ENCODE peak calls at places on chromosomes 5 and 9, in four cellular contexts. P, Z, Q and C are unnamed samples. For H3K36me3 and H3K27me3, the result is how much of the 10 kb centered on the place peaks cover.

GRCh38 chr5:53479656-53480473 is 564 bp upstream of the FST start:
- DNase-seq in P (peak), Z (no peak), Q (peak), C (peak)

GRCh38 chr5:137119321-137119720 is 379.8 kb downstream of the SPOCK1 start:
- DNase-seq in P (no peak), Z (no peak), Q (no peak), C (no peak)

GRCh38 chr5:61228229-61228628 is 66.0 kb upstream of the SMIM15 start:
- DNase-seq in P (no peak), Z (no peak), Q (no peak), C (no peak)

GRCh38 chr5:56305551-56305950 is 72.4 kb upstream of the ANKRD55 start:
- DNase-seq in P (no peak), Z (no peak), Q (no peak), C (no peak)

GRCh38 chr5:33297760-33298216 is 143.0 kb upstream of the TARS1 start:
- DNase-seq in P (no peak), Z (no peak), Q (no peak), C (no peak)

GRCh38 chr9:133529457-133529856 is 4.7 kb upstream of the MYMK start:
- DNase-seq in P (no peak), Z (no peak), Q (no peak), C (no peak)

GRCh38 chr9:126965541-126966428 is 51.2 kb downstream of the RALGPS1 start:
- DNase-seq in P (peak), Z (no peak), Q (peak), C (peak)

GRCh38 chr9:38229123-38229829 is 160.2 kb upstream of the SHB start:
- DNase-seq in P (no peak), Z (no peak), Q (no peak), C (no peak)

GRCh38 chr9:90999425-91000397 is 198.1 kb downstream of the SYK start:
- DNase-seq in P (no peak), Z (no peak), Q (no peak), C (no peak)

GRCh38 chr9:21709464-21710058 is 92.9 kb upstream of the MTAP start:
- DNase-seq in P (no peak), Z (peak), Q (no peak), C (peak)

GRCh38 chr5:1847611-1848010 is 35.1 kb downstream of the IRX4 start:
- DNase-seq in P (no peak), Z (no peak), Q (no peak), C (no peak)

GRCh38 chr5:104533498-104533897 is 970.9 kb upstream of the NUDT12 start:
- DNase-seq in P (no peak), Z (no peak), Q (no peak), C (no peak)

GRCh38 chr9:37027582-37028424 is 6.3 kb downstream of the PAX5 start:
- DNase-seq in P (peak), Z (peak), Q (no peak), C (peak)

GRCh38 chr5:115209279-115209678 is 39.6 kb upstream of the TRIM36 start:
- DNase-seq in P (no peak), Z (peak), Q (no peak), C (no peak)

GRCh38 chr5:175521313-175521833 is 43.0 kb downstream of the SFXN1 start:
- DNase-seq in P (no peak), Z (no peak), Q (no peak), C (no peak)

GRCh38 chr9:109161471-109161870 is 5.6 kb downstream of the FRRS1L start:
- DNase-seq in P (no peak), Z (no peak), Q (no peak), C (no peak)

GRCh38 chr9:113593682-113594281 is 130.3 kb downstream of the RGS3 start:
- DNase-seq in P (peak), Z (peak), Q (peak), C (peak)

GRCh38 chr5:134003064-134003956 is 1.5 kb downstream of the VDAC1 start:
- DNase-seq in P (no peak), Z (no peak), Q (no peak), C (no peak)

GRCh38 chr5:134000696-134001453 is 3.9 kb downstream of the VDAC1 start:
- DNase-seq in P (peak), Z (no peak), Q (no peak), C (no peak)

GRCh38 chr5:134000116-134000515 is 4.7 kb downstream of the VDAC1 start:
- DNase-seq in P (peak), Z (no peak), Q (no peak), C (no peak)

GRCh38 chr5:134003957-134004625 is 684 bp downstream of the VDAC1 start:
- DNase-seq in P (peak), Z (peak), Q (peak), C (peak)

GRCh38 chr5:134001938-134002731 is 2.6 kb downstream of the VDAC1 start:
- DNase-seq in P (peak), Z (no peak), Q (no peak), C (no peak)
- H3K4me3 ChIP-seq in P (peak), Z (no peak), Q (no peak), C (peak)

DNA sequence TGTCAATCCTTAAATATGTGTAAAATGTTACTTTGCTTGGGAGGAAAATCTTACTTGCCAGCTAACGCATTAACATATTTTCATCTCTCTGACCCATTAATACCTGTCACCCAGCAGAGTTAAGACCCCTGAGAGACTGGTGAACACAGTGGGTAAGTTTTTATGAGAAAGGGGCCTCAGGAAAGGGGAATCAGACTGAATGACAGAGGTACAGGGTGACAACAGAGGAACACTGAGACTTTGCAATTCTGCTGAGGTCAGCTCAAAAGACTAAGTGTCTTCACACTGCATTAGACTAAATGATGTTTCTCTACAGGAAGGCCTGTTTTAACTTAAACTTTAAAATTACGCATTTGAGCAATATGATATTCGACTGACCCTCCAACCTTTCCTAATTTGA is 223.8 kb downstream of the EFNA5 start:
- DNase-seq in P (no peak), Z (no peak), Q (no peak), C (no peak)
- H3K36me3 ChIP-seq in P (under half), Z (under half), Q (under half), C (under half)

GRCh38 chr5:132776077-132776931 is 735 bp downstream of the SEPTIN8 start:
- DNase-seq in P (peak), Z (no peak), Q (peak), C (peak)
- H3K27me3 ChIP-seq in P (under half), Z (under half), Q (under half), C (under half)

GRCh38 chr5:140827704-140828401 is at the start of gene PCDHA6:
- DNase-seq in P (no peak), Z (no peak), Q (no peak), C (no peak)
- H3K4me3 ChIP-seq in P (no peak), Z (no peak), Q (no peak), C (no peak)

DNA sequence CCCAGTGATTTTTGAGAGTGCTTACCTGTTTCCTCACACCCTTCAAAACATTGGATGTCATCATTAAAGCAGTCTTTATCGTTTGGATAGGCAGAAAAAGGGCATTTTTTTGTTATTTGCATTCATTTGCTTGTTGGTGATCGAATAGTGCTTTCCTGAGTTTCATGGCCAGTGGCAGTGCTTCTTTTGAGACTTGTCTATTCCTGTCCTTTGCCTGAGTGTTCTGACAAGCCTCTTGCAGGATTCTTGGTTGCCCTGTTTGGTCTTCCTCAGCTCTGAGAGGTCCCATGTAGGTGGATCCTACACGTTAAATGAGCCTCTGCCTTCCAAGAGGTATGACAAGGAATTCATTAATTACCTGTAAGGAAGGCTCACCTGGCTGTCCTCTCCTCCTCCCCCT is 52.8 kb downstream of the DAB2IP start:
- DNase-seq in P (no peak), Z (no peak), Q (no peak), C (no peak)
- H3K36me3 ChIP-seq in P (under half), Z (under half), Q (under half), C (under half)

GRCh38 chr9:124008307-124008854 is 3.2 kb upstream of the LHX2 start:
- DNase-seq in P (no peak), Z (no peak), Q (no peak), C (peak)
- H3K27me3 ChIP-seq in P (half or more), Z (under half), Q (half or more), C (half or more)

DNA sequence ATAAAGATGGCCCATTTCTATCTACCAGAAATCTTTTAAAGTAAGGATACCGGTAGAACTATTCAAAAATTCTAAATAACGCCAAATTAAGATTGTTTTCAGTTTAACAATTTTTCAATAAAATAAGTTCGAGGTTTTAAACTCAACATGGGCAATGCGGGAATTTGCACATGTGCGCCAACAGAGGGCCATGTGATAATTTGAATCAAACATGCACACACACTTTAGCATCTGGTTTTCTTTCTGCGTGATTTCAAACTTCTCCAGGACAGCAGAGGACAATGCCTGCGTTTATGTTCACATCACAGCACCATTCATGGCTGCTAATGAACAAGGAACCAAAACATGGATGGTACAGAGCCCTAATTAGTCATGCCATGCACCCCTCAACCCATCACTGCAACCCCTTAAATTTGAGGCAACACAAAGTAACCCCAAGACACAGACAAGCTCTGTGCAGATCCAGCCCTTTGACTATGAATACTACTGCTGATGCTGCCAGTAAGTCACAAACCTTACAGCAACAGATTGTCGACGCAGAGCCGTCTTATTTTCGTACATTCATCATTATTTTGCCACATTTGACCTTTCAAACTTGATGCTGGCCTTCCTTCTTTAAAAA is 2.8 kb downstream of the SHC3 start:
- DNase-seq in P (no peak), Z (no peak), Q (no peak), C (no peak)
- H3K4me3 ChIP-seq in P (no peak), Z (no peak), Q (no peak), C (no peak)

GRCh38 chr5:14407746-14408175 is 173.8 kb upstream of the OTULINL start:
- DNase-seq in P (no peak), Z (no peak), Q (no peak), C (no peak)

GRCh38 chr5:14413331-14413750 is 168.3 kb upstream of the OTULINL start:
- DNase-seq in P (no peak), Z (no peak), Q (no peak), C (no peak)

GRCh38 chr5:14407051-14407450 is 174.5 kb upstream of the OTULINL start:
- DNase-seq in P (no peak), Z (no peak), Q (no peak), C (no peak)

GRCh38 chr5:14410942-14411258 is 170.7 kb upstream of the OTULINL start:
- DNase-seq in P (no peak), Z (no peak), Q (no peak), C (no peak)

DNA sequence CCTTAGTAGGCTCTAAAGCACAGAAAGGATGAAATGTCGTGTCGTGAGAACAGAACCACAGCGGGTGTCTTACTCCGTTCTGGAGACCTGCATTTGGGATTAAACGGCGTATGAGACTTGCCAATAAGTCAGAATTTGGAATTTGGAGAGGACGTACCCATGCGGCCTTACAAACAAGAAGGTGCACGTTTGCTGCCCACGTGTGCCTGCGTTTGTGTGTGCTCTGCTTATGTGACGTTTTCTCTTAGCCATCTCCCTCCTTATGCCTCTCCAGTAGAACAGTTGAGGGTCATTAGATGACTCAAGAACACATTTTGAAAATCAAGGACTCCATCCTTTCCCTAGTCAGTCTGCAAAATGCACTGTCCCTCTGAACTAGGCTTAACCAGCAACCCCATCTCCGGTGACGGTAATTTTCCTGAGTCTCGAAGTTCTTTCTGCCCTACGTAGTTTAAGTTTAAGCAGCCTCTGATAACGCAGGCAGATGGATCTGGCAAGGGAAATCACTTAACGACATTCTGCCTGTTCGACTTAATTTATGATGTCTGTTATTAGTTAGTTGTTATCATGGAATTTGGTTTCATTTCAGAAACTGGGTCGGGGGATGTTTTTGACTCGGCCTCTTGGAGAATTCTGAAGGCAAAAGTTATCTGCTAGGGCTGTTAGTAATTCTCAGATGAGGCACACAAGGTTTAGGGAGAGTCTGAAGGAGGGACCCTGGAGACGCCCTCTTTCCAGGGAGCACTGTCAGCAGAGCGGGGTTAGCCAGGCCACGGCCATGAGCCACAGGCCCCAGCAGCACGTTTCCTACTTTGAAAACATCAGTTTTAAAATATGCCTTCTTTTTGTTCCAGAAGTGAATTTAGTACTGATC is 171.3 kb upstream of the OTULINL start:
- DNase-seq in P (no peak), Z (no peak), Q (no peak), C (no peak)
- H3K36me3 ChIP-seq in P (under half), Z (under half), Q (half or more), C (half or more)

GRCh38 chr5:88675758-88676636 is 207.0 kb downstream of the MEF2C start:
- DNase-seq in P (no peak), Z (no peak), Q (no peak), C (peak)
- H3K27me3 ChIP-seq in P (half or more), Z (under half), Q (half or more), C (under half)

GRCh38 chr9:35406183-35406959 is 83.5 kb upstream of the RUSC2 start:
- DNase-seq in P (peak), Z (peak), Q (no peak), C (no peak)
- H3K4me3 ChIP-seq in P (no peak), Z (no peak), Q (no peak), C (no peak)